ENCODE peak calls at places on chromosomes 13 and 19, in seven cellular contexts. M, H, N, Z, I, Y and X are unnamed samples.

GRCh38 chr13:114112231-114112825 is 20.1 kb downstream of the RASA3 start:
- DNase-seq in M (peak), H (peak), N (peak), Z (no peak), I (no peak), Y (peak), X (peak)

GRCh38 chr19:11658954-11659353 is 61.7 kb downstream of the ZNF627 start:
- DNase-seq in M (peak), H (no peak), N (no peak), Z (no peak), I (no peak), Y (no peak), X (no peak)

GRCh38 chr19:47427241-47428176 is 8.2 kb upstream of the MEIS3 start:
- DNase-seq in M (peak), H (peak), N (peak), Z (peak), I (peak), Y (peak), X (no peak)

GRCh38 chr13:28337196-28338045 is 157.5 kb downstream of the FLT1 start:
- DNase-seq in M (no peak), H (no peak), N (no peak), Z (no peak), I (no peak), Y (no peak), X (no peak)

GRCh38 chr19:45498411-45499195 is at the start of gene PPM1N:
- DNase-seq in M (no peak), H (no peak), N (no peak), Z (no peak), I (no peak), Y (peak), X (no peak)

GRCh38 chr13:48580185-48580803 is 47.4 kb upstream of the RCBTB2 start:
- DNase-seq in M (peak), H (peak), N (peak), Z (peak), I (peak), Y (peak), X (no peak)

GRCh38 chr19:2865334-2866221 is 1.6 kb upstream of the ZNF556 start:
- DNase-seq in M (no peak), H (no peak), N (no peak), Z (no peak), I (peak), Y (no peak), X (no peak)

GRCh38 chr19:35436477-35437141 is 11.4 kb upstream of the FFAR2 start:
- DNase-seq in M (peak), H (peak), N (no peak), Z (no peak), I (no peak), Y (peak), X (no peak)

GRCh38 chr13:99617474-99618255 is 116.4 kb downstream of the TM9SF2 start:
- DNase-seq in M (peak), H (no peak), N (no peak), Z (peak), I (peak), Y (peak), X (no peak)

GRCh38 chr19:19185853-19186728 is 5.9 kb downstream of the BORCS8 start:
- DNase-seq in M (peak), H (peak), N (no peak), Z (no peak), I (peak), Y (no peak), X (no peak)

GRCh38 chr13:111661776-111662175 is 341.3 kb downstream of the TEX29 start:
- DNase-seq in M (no peak), H (no peak), N (no peak), Z (no peak), I (no peak), Y (no peak), X (no peak)

GRCh38 chr19:17843908-17844490 is 3.8 kb downstream of the JAK3 start:
- DNase-seq in M (no peak), H (no peak), N (no peak), Z (no peak), I (no peak), Y (no peak), X (no peak)

GRCh38 chr13:92767468-92767867 is 459.1 kb upstream of the GPC6 start:
- DNase-seq in M (no peak), H (no peak), N (no peak), Z (no peak), I (no peak), Y (no peak), X (no peak)

GRCh38 chr19:19372656-19373416 is 32.6 kb upstream of the GATAD2A start:
- DNase-seq in M (peak), H (peak), N (peak), Z (peak), I (peak), Y (no peak), X (no peak)

GRCh38 chr19:5587661-5588060 is 19.9 kb upstream of the TINCR start:
- DNase-seq in M (no peak), H (no peak), N (no peak), Z (no peak), I (no peak), Y (no peak), X (no peak)

GRCh38 chr13:114099191-114099590 is 33.2 kb downstream of the RASA3 start:
- DNase-seq in M (peak), H (peak), N (peak), Z (peak), I (peak), Y (peak), X (peak)

GRCh38 chr13:113367020-113367560 is 3.2 kb upstream of the GRTP1 start:
- DNase-seq in M (no peak), H (no peak), N (peak), Z (no peak), I (no peak), Y (no peak), X (no peak)

GRCh38 chr19:3532154-3533019 is 6.6 kb upstream of the TEKTIP1 start:
- DNase-seq in M (no peak), H (no peak), N (no peak), Z (no peak), I (no peak), Y (peak), X (no peak)

GRCh38 chr19:1814833-1815604 is 2.9 kb upstream of the ATP8B3 start:
- DNase-seq in M (no peak), H (no peak), N (no peak), Z (no peak), I (no peak), Y (no peak), X (no peak)

GRCh38 chr19:50531171-50531612 is 17.5 kb upstream of the ASPDH start:
- DNase-seq in M (no peak), H (no peak), N (no peak), Z (no peak), I (no peak), Y (no peak), X (no peak)

GRCh38 chr13:62234780-62235530 is 819.3 kb upstream of the PCDH20 start:
- DNase-seq in M (no peak), H (no peak), N (no peak), Z (no peak), I (no peak), Y (no peak), X (no peak)

GRCh38 chr13:49246850-49247721 is 639 bp upstream of the CDADC1 start:
- DNase-seq in M (no peak), H (peak), N (no peak), Z (no peak), I (no peak), Y (no peak), X (peak)

GRCh38 chr19:56751078-56751489 is 79.5 kb upstream of the ZNF835 start:
- DNase-seq in M (no peak), H (no peak), N (peak), Z (no peak), I (peak), Y (peak), X (no peak)

GRCh38 chr13:92823059-92823458 is 403.5 kb upstream of the GPC6 start:
- DNase-seq in M (no peak), H (no peak), N (no peak), Z (no peak), I (no peak), Y (no peak), X (no peak)

GRCh38 chr13:32354040-32354439 is 38.7 kb downstream of the BRCA2 start:
- DNase-seq in M (no peak), H (no peak), N (no peak), Z (no peak), I (no peak), Y (no peak), X (no peak)

GRCh38 chr19:29660835-29661234 is 4.4 kb upstream of the PLEKHF1 start:
- DNase-seq in M (no peak), H (peak), N (no peak), Z (no peak), I (no peak), Y (no peak), X (no peak)

GRCh38 chr13:69363360-69363759 is 744.3 kb upstream of the ATXN8OS start:
- DNase-seq in M (no peak), H (no peak), N (no peak), Z (no peak), I (no peak), Y (no peak), X (no peak)
- TF ChIP-seq EP300 in M (no peak), H (no peak), N (no peak), Z (no peak), I (no peak), Y (no peak), X (no peak)

GRCh38 chr13:97880298-97880675 is 73.2 kb upstream of the IPO5 start:
- DNase-seq in M (no peak), H (no peak), N (no peak), Z (no peak), I (no peak), Y (no peak), X (no peak)
- TF ChIP-seq CTCF in M (no peak), H (no peak), N (no peak), Z (no peak), I (no peak), Y (no peak), X (no peak)

GRCh38 chr19:13172335-13173128 is 22.3 kb downstream of the IER2 start:
- DNase-seq in M (peak), H (peak), N (peak), Z (peak), I (no peak), Y (peak), X (peak)
- TF ChIP-seq EP300 in M (no peak), H (no peak), N (no peak), Z (no peak), I (no peak), Y (no peak), X (no peak)

GRCh38 chr13:110195547-110196485 is 111.1 kb downstream of the COL4A1 start:
- DNase-seq in M (no peak), H (no peak), N (no peak), Z (no peak), I (no peak), Y (no peak), X (no peak)
- TF ChIP-seq CTCF in M (no peak), H (no peak), N (no peak), Z (no peak), I (no peak), Y (no peak), X (no peak)

GRCh38 chr13:27252467-27252866 is 1.1 kb downstream of the RPL21 start:
- DNase-seq in M (no peak), H (no peak), N (no peak), Z (no peak), I (no peak), Y (no peak), X (no peak)

GRCh38 chr13:27245610-27246009 is 5.7 kb upstream of the RPL21 start:
- DNase-seq in M (no peak), H (no peak), N (no peak), Z (no peak), I (no peak), Y (no peak), X (no peak)

GRCh38 chr13:27250833-27251165 is 559 bp upstream of the RPL21 start:
- DNase-seq in M (no peak), H (no peak), N (no peak), Z (no peak), I (no peak), Y (no peak), X (no peak)

GRCh38 chr13:27257233-27257568 is 5.8 kb downstream of the RPL21 start:
- DNase-seq in M (no peak), H (no peak), N (no peak), Z (no peak), I (no peak), Y (no peak), X (no peak)

GRCh38 chr13:27251166-27252088 is at the start of gene RPL21:
- DNase-seq in M (peak), H (peak), N (peak), Z (peak), I (peak), Y (peak), X (peak)
- TF ChIP-seq EP300 in M (peak), H (peak), N (peak), Z (no peak), I (peak), Y (peak), X (peak)

GRCh38 chr19:33720691-33721682 is 75.7 kb upstream of the KCTD15 start:
- DNase-seq in M (no peak), H (no peak), N (no peak), Z (no peak), I (peak), Y (no peak), X (no peak)
- TF ChIP-seq CTCF in M (no peak), H (no peak), N (no peak), Z (no peak), I (peak), Y (no peak), X (no peak)

DNA sequence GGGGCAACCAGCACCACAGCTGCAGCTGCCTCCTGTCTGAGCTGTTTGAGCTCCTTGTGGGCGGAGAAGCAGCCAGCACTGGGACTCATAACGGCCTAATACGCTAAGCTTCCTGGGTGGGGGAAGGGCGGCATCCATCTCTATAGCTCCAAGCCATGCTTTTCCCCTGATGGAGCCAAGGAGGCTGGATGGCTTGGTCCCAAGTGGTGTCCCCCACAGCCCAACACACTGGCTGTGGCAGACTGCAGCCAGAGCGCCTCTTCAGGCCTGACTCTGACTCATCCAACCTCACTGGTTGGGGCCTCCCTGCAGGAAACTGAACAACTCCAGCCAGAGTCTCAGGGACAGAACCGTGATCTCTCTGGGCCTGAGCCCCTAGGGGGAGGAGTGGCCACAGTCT is 537.3 kb downstream of the SUCLA2 start:
- DNase-seq in M (no peak), H (no peak), N (no peak), Z (no peak), I (no peak), Y (no peak), X (no peak)
- TF ChIP-seq EP300 in M (no peak), H (no peak), N (no peak), Z (no peak), I (no peak), Y (no peak), X (no peak)